ENCODE peak calls at places on chromosomes 6 and 20, in nine cellular contexts. One of them, this sample, is unnamed.

GRCh38 chr6:113858067-113858604 is 991 bp downstream of the MARCKS start:
- DNase-seq in body of pancreas: peak; percentile 53
- DNase-seq in heart left ventricle: no peak
- DNase-seq in adipocyte: peak; percentile 65
- DNase-seq in neural progenitor cell: peak; percentile 69
- DNase-seq in left lung: peak; percentile 44
- DNase-seq in psoas muscle: peak; percentile 57
- DNase-seq in adrenal gland: no peak
- DNase-seq in tibial nerve: peak; percentile 47
- DNase-seq in this sample: peak; percentile 55

GRCh38 chr6:112841553-112842337 is 494.6 kb downstream of the RFPL4B start:
- DNase-seq in body of pancreas: no peak
- DNase-seq in heart left ventricle: no peak
- DNase-seq in adipocyte: no peak
- DNase-seq in neural progenitor cell: no peak
- DNase-seq in left lung: no peak
- DNase-seq in psoas muscle: no peak
- DNase-seq in adrenal gland: no peak
- DNase-seq in tibial nerve: no peak
- DNase-seq in this sample: peak; percentile 43

GRCh38 chr20:53255102-53255710 is 283.0 kb downstream of the TSHZ2 start:
- DNase-seq in body of pancreas: no peak
- DNase-seq in heart left ventricle: no peak
- DNase-seq in adipocyte: no peak
- DNase-seq in neural progenitor cell: no peak
- DNase-seq in left lung: no peak
- DNase-seq in psoas muscle: no peak
- DNase-seq in adrenal gland: no peak
- DNase-seq in tibial nerve: no peak
- DNase-seq in this sample: no peak

GRCh38 chr6:75791881-75792280 is 42.8 kb downstream of the MYO6 start:
- DNase-seq in body of pancreas: no peak
- DNase-seq in heart left ventricle: no peak
- DNase-seq in adipocyte: peak; percentile 38
- DNase-seq in neural progenitor cell: no peak
- DNase-seq in left lung: no peak
- DNase-seq in psoas muscle: no peak
- DNase-seq in adrenal gland: no peak
- DNase-seq in tibial nerve: no peak
- DNase-seq in this sample: no peak

GRCh38 chr6:143755301-143755744 is 77.6 kb downstream of the PHACTR2 start:
- DNase-seq in body of pancreas: no peak
- DNase-seq in heart left ventricle: no peak
- DNase-seq in adipocyte: no peak
- DNase-seq in neural progenitor cell: no peak
- DNase-seq in left lung: no peak
- DNase-seq in psoas muscle: no peak
- DNase-seq in adrenal gland: peak; percentile 93
- DNase-seq in tibial nerve: no peak
- DNase-seq in this sample: no peak

GRCh38 chr20:35617397-35618031 is 1.9 kb downstream of the SPAG4 start:
- DNase-seq in body of pancreas: peak; percentile 75
- DNase-seq in heart left ventricle: peak; percentile 67
- DNase-seq in adipocyte: peak; percentile 46
- DNase-seq in neural progenitor cell: peak; percentile 79
- DNase-seq in left lung: peak; percentile 56
- DNase-seq in psoas muscle: peak; percentile 77
- DNase-seq in adrenal gland: peak; percentile 64
- DNase-seq in tibial nerve: no peak
- DNase-seq in this sample: peak; percentile 73

GRCh38 chr6:11485261-11485660 is 52.3 kb upstream of the TMEM170B start:
- DNase-seq in body of pancreas: no peak
- DNase-seq in heart left ventricle: no peak
- DNase-seq in adipocyte: no peak
- DNase-seq in neural progenitor cell: no peak
- DNase-seq in left lung: no peak
- DNase-seq in psoas muscle: no peak
- DNase-seq in adrenal gland: no peak
- DNase-seq in tibial nerve: no peak
- DNase-seq in this sample: no peak

GRCh38 chr6:144248470-144249301 is 36.4 kb upstream of the UTRN start:
- DNase-seq in body of pancreas: no peak
- DNase-seq in heart left ventricle: no peak
- DNase-seq in adipocyte: peak; percentile 91
- DNase-seq in neural progenitor cell: no peak
- DNase-seq in left lung: no peak
- DNase-seq in psoas muscle: no peak
- DNase-seq in adrenal gland: no peak
- DNase-seq in tibial nerve: no peak
- DNase-seq in this sample: no peak

GRCh38 chr20:62634330-62634967 is 7.9 kb upstream of the SLCO4A1 start:
- DNase-seq in body of pancreas: no peak
- DNase-seq in heart left ventricle: no peak
- DNase-seq in adipocyte: no peak
- DNase-seq in neural progenitor cell: no peak
- DNase-seq in left lung: no peak
- DNase-seq in psoas muscle: no peak
- DNase-seq in adrenal gland: no peak
- DNase-seq in tibial nerve: no peak
- DNase-seq in this sample: no peak

GRCh38 chr6:36209606-36210005 is 13.1 kb downstream of the BRPF3 start:
- DNase-seq in body of pancreas: no peak
- DNase-seq in heart left ventricle: no peak
- DNase-seq in adipocyte: no peak
- DNase-seq in neural progenitor cell: no peak
- DNase-seq in left lung: no peak
- DNase-seq in psoas muscle: no peak
- DNase-seq in adrenal gland: no peak
- DNase-seq in tibial nerve: no peak
- DNase-seq in this sample: no peak

GRCh38 chr6:26216886-26217713 is 129.9 kb downstream of the HFE start:
- DNase-seq in body of pancreas: peak; percentile 70
- DNase-seq in heart left ventricle: peak; percentile 86
- DNase-seq in adipocyte: peak; percentile 96
- DNase-seq in neural progenitor cell: peak; percentile 97
- DNase-seq in left lung: peak; percentile 84
- DNase-seq in psoas muscle: peak; percentile 85
- DNase-seq in adrenal gland: peak; percentile 92
- DNase-seq in tibial nerve: peak; percentile 52
- DNase-seq in this sample: peak; percentile 94

GRCh38 chr6:139625998-139626975 is 251.8 kb upstream of the CITED2 start:
- DNase-seq in body of pancreas: no peak
- DNase-seq in heart left ventricle: no peak
- DNase-seq in adipocyte: peak; percentile 30
- DNase-seq in neural progenitor cell: no peak
- DNase-seq in left lung: peak; percentile 42
- DNase-seq in psoas muscle: no peak
- DNase-seq in adrenal gland: no peak
- DNase-seq in tibial nerve: no peak
- DNase-seq in this sample: no peak

GRCh38 chr20:445514-446336 is 16.6 kb downstream of the TBC1D20 start:
- DNase-seq in body of pancreas: peak; percentile 42
- DNase-seq in heart left ventricle: no peak
- DNase-seq in adipocyte: no peak
- DNase-seq in neural progenitor cell: no peak
- DNase-seq in left lung: no peak
- DNase-seq in psoas muscle: no peak
- DNase-seq in adrenal gland: no peak
- DNase-seq in tibial nerve: no peak
- DNase-seq in this sample: no peak

DNA sequence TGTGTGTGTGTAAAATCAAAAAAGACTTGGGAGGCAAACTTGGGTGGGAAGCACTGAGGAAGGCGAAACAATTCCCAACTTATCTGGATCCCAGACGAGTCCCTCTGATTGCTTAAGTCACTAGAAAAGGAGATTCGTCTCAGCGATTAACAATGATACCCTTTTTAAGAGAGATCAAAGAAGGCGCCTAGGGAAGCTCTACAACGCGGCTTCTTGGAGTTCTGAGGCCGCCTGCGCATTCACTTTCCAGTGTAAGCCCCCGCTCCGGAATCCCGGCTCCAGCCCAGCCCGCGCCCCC is 8.7 kb upstream of the TBX18 start:
- DNase-seq in body of pancreas: no peak
- DNase-seq in heart left ventricle: no peak
- DNase-seq in adipocyte: no peak
- DNase-seq in neural progenitor cell: peak; percentile 81
- DNase-seq in left lung: no peak
- DNase-seq in psoas muscle: no peak
- DNase-seq in adrenal gland: no peak
- DNase-seq in tibial nerve: no peak
- DNase-seq in this sample: no peak
- H3K27me3 ChIP-seq in body of pancreas: no peaks in the 10 kb centered on the region
- H3K27me3 ChIP-seq in heart left ventricle: peaks cover 67% of the 10 kb centered on the region
- H3K27me3 ChIP-seq in adipocyte: no peaks in the 10 kb centered on the region
- H3K27me3 ChIP-seq in neural progenitor cell: peaks cover 100% of the 10 kb centered on the region
- H3K27me3 ChIP-seq in left lung: peaks cover 100% of the 10 kb centered on the region
- H3K27me3 ChIP-seq in psoas muscle: peaks cover 22% of the 10 kb centered on the region
- H3K27me3 ChIP-seq in adrenal gland: peaks cover 76% of the 10 kb centered on the region
- H3K27me3 ChIP-seq in tibial nerve: no peaks in the 10 kb centered on the region
- H3K27me3 ChIP-seq in this sample: no peaks in the 10 kb centered on the region

GRCh38 chr20:1652104-1652503 is 5.5 kb downstream of the SIRPG start:
- DNase-seq in body of pancreas: no peak
- DNase-seq in heart left ventricle: no peak
- DNase-seq in adipocyte: no peak
- DNase-seq in neural progenitor cell: no peak
- DNase-seq in left lung: no peak
- DNase-seq in psoas muscle: no peak
- DNase-seq in adrenal gland: no peak
- DNase-seq in tibial nerve: no peak
- DNase-seq in this sample: no peak
- H3K27me3 ChIP-seq in body of pancreas: no peaks in the 10 kb centered on the region
- H3K27me3 ChIP-seq in heart left ventricle: no peaks in the 10 kb centered on the region
- H3K27me3 ChIP-seq in adipocyte: peaks cover 8% of the 10 kb centered on the region
- H3K27me3 ChIP-seq in neural progenitor cell: peaks cover 21% of the 10 kb centered on the region
- H3K27me3 ChIP-seq in left lung: no peaks in the 10 kb centered on the region
- H3K27me3 ChIP-seq in psoas muscle: no peaks in the 10 kb centered on the region
- H3K27me3 ChIP-seq in adrenal gland: no peaks in the 10 kb centered on the region
- H3K27me3 ChIP-seq in tibial nerve: no peaks in the 10 kb centered on the region
- H3K27me3 ChIP-seq in this sample: no peaks in the 10 kb centered on the region

GRCh38 chr6:24836116-24836515 is 37.4 kb upstream of the ARMH2 start:
- DNase-seq in body of pancreas: no peak
- DNase-seq in heart left ventricle: no peak
- DNase-seq in adipocyte: no peak
- DNase-seq in neural progenitor cell: no peak
- DNase-seq in left lung: no peak
- DNase-seq in psoas muscle: no peak
- DNase-seq in adrenal gland: no peak
- DNase-seq in tibial nerve: no peak
- DNase-seq in this sample: no peak

GRCh38 chr6:24840187-24840586 is 41.5 kb upstream of the ARMH2 start:
- DNase-seq in body of pancreas: no peak
- DNase-seq in heart left ventricle: no peak
- DNase-seq in adipocyte: no peak
- DNase-seq in neural progenitor cell: no peak
- DNase-seq in left lung: no peak
- DNase-seq in psoas muscle: no peak
- DNase-seq in adrenal gland: no peak
- DNase-seq in tibial nerve: no peak
- DNase-seq in this sample: no peak

GRCh38 chr6:24838994-24839393 is 40.3 kb upstream of the ARMH2 start:
- DNase-seq in body of pancreas: no peak
- DNase-seq in heart left ventricle: no peak
- DNase-seq in adipocyte: no peak
- DNase-seq in neural progenitor cell: no peak
- DNase-seq in left lung: no peak
- DNase-seq in psoas muscle: no peak
- DNase-seq in adrenal gland: no peak
- DNase-seq in tibial nerve: no peak
- DNase-seq in this sample: no peak

GRCh38 chr6:24833711-24834386 is 35.1 kb upstream of the ARMH2 start:
- DNase-seq in body of pancreas: no peak
- DNase-seq in heart left ventricle: no peak
- DNase-seq in adipocyte: no peak
- DNase-seq in neural progenitor cell: no peak
- DNase-seq in left lung: no peak
- DNase-seq in psoas muscle: no peak
- DNase-seq in adrenal gland: no peak
- DNase-seq in tibial nerve: no peak
- DNase-seq in this sample: no peak

DNA sequence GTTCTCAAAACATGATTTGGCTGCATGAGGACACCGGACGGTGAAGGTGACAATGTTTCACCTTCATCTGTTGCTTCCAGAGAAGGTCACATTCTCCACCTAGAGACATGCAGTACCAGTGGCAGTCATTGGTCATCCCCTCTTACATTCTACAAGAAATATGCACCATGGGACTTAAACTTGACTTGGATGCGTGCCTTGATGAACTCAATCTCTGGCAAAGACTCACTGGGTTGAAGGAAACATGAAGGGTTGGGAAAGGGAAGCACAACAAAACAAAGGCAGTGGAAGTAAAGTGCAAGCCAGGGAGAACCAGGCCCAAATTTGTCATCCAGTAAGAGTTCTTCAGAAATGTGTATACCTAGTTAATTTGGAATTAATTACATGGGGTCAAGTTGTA is 39.4 kb upstream of the ARMH2 start:
- DNase-seq in body of pancreas: no peak
- DNase-seq in heart left ventricle: no peak
- DNase-seq in adipocyte: no peak
- DNase-seq in neural progenitor cell: no peak
- DNase-seq in left lung: no peak
- DNase-seq in psoas muscle: no peak
- DNase-seq in adrenal gland: no peak
- DNase-seq in tibial nerve: no peak
- DNase-seq in this sample: no peak
- H3K27me3 ChIP-seq in body of pancreas: no peaks in the 10 kb centered on the region
- H3K27me3 ChIP-seq in heart left ventricle: no peaks in the 10 kb centered on the region
- H3K27me3 ChIP-seq in adipocyte: no peaks in the 10 kb centered on the region
- H3K27me3 ChIP-seq in neural progenitor cell: no peaks in the 10 kb centered on the region
- H3K27me3 ChIP-seq in left lung: no peaks in the 10 kb centered on the region
- H3K27me3 ChIP-seq in psoas muscle: no peaks in the 10 kb centered on the region
- H3K27me3 ChIP-seq in adrenal gland: no peaks in the 10 kb centered on the region
- H3K27me3 ChIP-seq in tibial nerve: no peaks in the 10 kb centered on the region
- H3K27me3 ChIP-seq in this sample: no peaks in the 10 kb centered on the region

DNA sequence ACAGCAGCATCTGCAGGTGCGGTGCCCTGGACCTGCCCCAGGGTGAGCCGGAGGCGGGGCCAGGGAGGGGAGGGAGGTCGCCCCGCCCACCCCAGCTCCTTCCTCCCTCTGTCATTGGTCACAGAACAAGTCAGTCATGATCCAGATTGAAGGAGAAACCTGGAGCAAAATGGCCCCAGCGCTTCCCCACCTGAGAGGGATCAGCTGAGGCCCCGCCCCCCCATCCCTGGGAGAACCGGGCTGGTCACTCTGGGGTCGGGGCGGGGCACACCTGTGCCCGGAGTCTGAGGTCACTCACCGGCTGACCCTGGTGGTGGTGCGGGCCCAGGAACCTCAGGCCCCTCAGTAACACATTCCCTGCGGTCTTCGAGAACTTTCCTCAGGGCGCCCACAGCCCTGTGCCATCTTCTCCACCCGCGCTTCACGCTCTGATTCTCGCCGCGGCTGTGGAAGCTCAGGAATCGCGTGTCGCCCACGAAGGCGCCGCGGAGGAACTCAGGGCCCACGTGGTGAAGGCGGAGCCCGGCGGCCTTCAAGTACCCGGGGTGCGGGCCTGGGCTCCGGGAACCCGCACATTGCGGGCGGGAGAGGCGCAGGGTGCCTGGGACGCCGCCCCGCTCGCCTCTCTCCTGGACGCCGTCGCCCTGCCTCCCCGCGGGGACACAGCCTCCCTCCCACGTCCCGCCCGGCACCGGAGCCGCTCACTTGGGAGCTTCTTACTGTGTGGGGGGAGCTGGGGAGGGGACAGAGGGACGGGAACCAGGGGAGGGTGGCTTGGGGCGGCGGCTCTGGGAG is 36.4 kb upstream of the HLA-C start:
- DNase-seq in body of pancreas: peak; percentile 90
- DNase-seq in heart left ventricle: no peak
- DNase-seq in adipocyte: no peak
- DNase-seq in neural progenitor cell: peak; percentile 10
- DNase-seq in left lung: peak; percentile 65
- DNase-seq in psoas muscle: peak; percentile 45
- DNase-seq in adrenal gland: no peak
- DNase-seq in tibial nerve: no peak
- DNase-seq in this sample: peak; percentile 64
- H3K27me3 ChIP-seq in body of pancreas: no peaks in the 10 kb centered on the region
- H3K27me3 ChIP-seq in heart left ventricle: peaks cover 8% of the 10 kb centered on the region
- H3K27me3 ChIP-seq in adipocyte: peaks cover 35% of the 10 kb centered on the region
- H3K27me3 ChIP-seq in neural progenitor cell: peaks cover 17% of the 10 kb centered on the region
- H3K27me3 ChIP-seq in left lung: peaks cover 31% of the 10 kb centered on the region
- H3K27me3 ChIP-seq in psoas muscle: peaks cover 2% of the 10 kb centered on the region
- H3K27me3 ChIP-seq in adrenal gland: peaks cover 30% of the 10 kb centered on the region
- H3K27me3 ChIP-seq in tibial nerve: no peaks in the 10 kb centered on the region
- H3K27me3 ChIP-seq in this sample: no peaks in the 10 kb centered on the region